ENCODE peak calls at places on chromosomes 13 and 19, in ten cellular contexts. F is ovary, L is heart right ventricle, T is cardiac muscle cell, R is choroid plexus epithelial cell, K is fibroblast of lung, C is uterus, B is fibroblast of pulmonary artery, J is fibroblast of mammary gland, P is right lobe of liver. O is an unnamed sample.

GRCh38 chr19:54137114-54137912 is at the start of gene CNOT3:
- DNase-seq in F (peak), L (peak), T (peak), R (peak), K (peak), C (peak), B (peak), J (peak), P (peak), O (peak)

GRCh38 chr13:49367640-49368431 is 76.0 kb downstream of the CAB39L start:
- DNase-seq in F (no peak), L (no peak), T (peak), R (peak), K (no peak), C (no peak), B (peak), J (no peak), P (no peak), O (no peak)

GRCh38 chr13:86581711-86582110 is 782.5 kb upstream of the SLITRK6 start:
- DNase-seq in F (no peak), L (no peak), T (no peak), R (peak), K (no peak), C (no peak), B (peak), J (peak), P (no peak), O (no peak)

GRCh38 chr13:44394649-44395048 is 21.0 kb downstream of the SERP2 start:
- DNase-seq in F (no peak), L (no peak), T (no peak), R (no peak), K (no peak), C (no peak), B (no peak), J (no peak), P (no peak), O (no peak)

GRCh38 chr13:60369242-60369641 is 27.8 kb upstream of the TDRD3 start:
- DNase-seq in F (no peak), L (no peak), T (peak), R (peak), K (no peak), C (no peak), B (peak), J (no peak), P (no peak), O (no peak)

GRCh38 chr13:47114030-47114429 is 217.2 kb upstream of the HTR2A start:
- DNase-seq in F (no peak), L (no peak), T (peak), R (peak), K (peak), C (no peak), B (peak), J (peak), P (no peak), O (no peak)

GRCh38 chr13:110465696-110466095 is 95.8 kb downstream of the RAB20 start:
- DNase-seq in F (no peak), L (no peak), T (no peak), R (no peak), K (no peak), C (no peak), B (no peak), J (no peak), P (no peak), O (no peak)

GRCh38 chr13:73179906-73180305 is 121.1 kb downstream of the KLF5 start:
- DNase-seq in F (no peak), L (no peak), T (no peak), R (peak), K (peak), C (no peak), B (no peak), J (no peak), P (no peak), O (no peak)

GRCh38 chr13:78604782-78605611 is 1.6 kb upstream of the POU4F1 start:
- DNase-seq in F (no peak), L (no peak), T (no peak), R (no peak), K (no peak), C (no peak), B (no peak), J (peak), P (no peak), O (no peak)

GRCh38 chr13:68369739-68370138 is 1139.6 kb upstream of the PCDH9 start:
- DNase-seq in F (no peak), L (no peak), T (no peak), R (no peak), K (no peak), C (no peak), B (no peak), J (no peak), P (no peak), O (no peak)

GRCh38 chr13:45040626-45041025 is 51.3 kb downstream of the GPALPP1 start:
- DNase-seq in F (no peak), L (no peak), T (no peak), R (no peak), K (peak), C (no peak), B (peak), J (peak), P (no peak), O (no peak)

GRCh38 chr13:50580684-50581305 is 262.7 kb downstream of the DLEU7 start:
- DNase-seq in F (no peak), L (peak), T (peak), R (peak), K (peak), C (no peak), B (peak), J (peak), P (no peak), O (no peak)

GRCh38 chr19:15184776-15185175 is 16.0 kb downstream of the NOTCH3 start:
- DNase-seq in F (no peak), L (no peak), T (no peak), R (no peak), K (no peak), C (no peak), B (no peak), J (no peak), P (no peak), O (no peak)

GRCh38 chr19:48444933-48445194 is 919 bp upstream of the GRWD1 start:
- DNase-seq in F (no peak), L (no peak), T (peak), R (no peak), K (no peak), C (no peak), B (no peak), J (no peak), P (no peak), O (no peak)
- H3K4me3 ChIP-seq in F (peak), L (peak), T (peak), R (peak), K (peak), C (no peak), B (peak), J (peak), P (peak), O (peak)

DNA sequence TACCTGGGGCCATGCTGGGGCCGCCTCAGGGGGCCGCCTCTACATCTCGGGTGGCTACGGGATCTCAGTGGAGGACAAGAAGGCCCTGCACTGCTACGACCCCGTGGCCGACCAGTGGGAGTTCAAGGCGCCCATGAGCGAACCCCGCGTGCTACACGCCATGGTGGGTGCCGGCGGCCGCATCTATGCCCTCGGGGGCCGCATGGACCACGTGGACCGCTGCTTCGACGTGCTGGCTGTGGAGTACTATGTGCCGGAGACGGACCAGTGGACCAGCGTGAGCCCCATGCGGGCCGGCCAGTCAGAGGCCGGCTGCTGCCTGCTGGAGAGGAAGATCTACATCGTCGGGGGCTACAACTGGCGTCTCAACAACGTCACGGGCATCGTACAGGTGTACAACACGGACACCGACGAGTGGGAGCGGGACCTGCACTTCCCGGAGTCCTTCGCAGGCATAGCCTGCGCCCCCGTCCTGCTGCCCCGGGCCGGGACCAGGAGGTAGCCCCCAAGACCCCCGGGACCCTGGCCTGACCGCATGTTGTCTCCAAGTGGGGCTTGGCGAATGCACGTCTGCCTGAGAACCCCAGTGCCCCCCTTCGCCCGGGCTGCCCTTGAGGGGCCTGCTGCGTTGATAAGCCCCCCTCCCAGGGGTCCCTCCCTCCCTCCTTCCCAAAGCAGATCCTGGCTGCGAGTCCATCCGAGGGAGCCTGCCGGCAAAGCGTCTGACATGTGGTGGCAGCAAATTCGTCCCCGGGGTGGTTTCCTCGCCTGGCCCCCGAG is 14.5 kb upstream of the CRTC1 start:
- DNase-seq in F (no peak), L (no peak), T (no peak), R (no peak), K (no peak), C (no peak), B (no peak), J (no peak), P (no peak), O (no peak)
- TF ChIP-seq CTCF in F (no peak), L (no peak), T (no peak), R (no peak), K (no peak), C (no peak), B (no peak), J (no peak), P (no peak), O (no peak)

GRCh38 chr19:3153286-3154230 is 17.7 kb downstream of the GNA15 start:
- DNase-seq in F (no peak), L (no peak), T (no peak), R (no peak), K (no peak), C (no peak), B (no peak), J (no peak), P (no peak), O (no peak)
- H3K4me3 ChIP-seq in F (no peak), L (no peak), T (no peak), R (no peak), K (no peak), C (no peak), B (no peak), J (no peak), P (no peak), O (no peak)

GRCh38 chr19:980133-980998 is 3.8 kb upstream of the WDR18 start:
- DNase-seq in F (no peak), L (no peak), T (peak), R (peak), K (no peak), C (no peak), B (no peak), J (peak), P (peak), O (no peak)
- TF ChIP-seq CTCF in F (no peak), L (no peak), T (no peak), R (no peak), K (no peak), C (no peak), B (no peak), J (no peak), P (no peak), O (no peak)

GRCh38 chr19:48683349-48683748 is 10.5 kb upstream of the NTN5 start:
- DNase-seq in F (peak), L (peak), T (peak), R (peak), K (peak), C (peak), B (peak), J (peak), P (no peak), O (no peak)
- H3K4me3 ChIP-seq in F (no peak), L (no peak), T (no peak), R (peak), K (no peak), C (no peak), B (no peak), J (peak), P (no peak), O (no peak)

GRCh38 chr13:98839826-98840769 is 87.6 kb upstream of the SLC15A1 start:
- DNase-seq in F (peak), L (peak), T (peak), R (peak), K (peak), C (peak), B (peak), J (peak), P (peak), O (no peak)
- TF ChIP-seq CTCF in F (peak), L (peak), T (peak), R (peak), K (peak), C (peak), B (peak), J (peak), P (peak), O (peak)

DNA sequence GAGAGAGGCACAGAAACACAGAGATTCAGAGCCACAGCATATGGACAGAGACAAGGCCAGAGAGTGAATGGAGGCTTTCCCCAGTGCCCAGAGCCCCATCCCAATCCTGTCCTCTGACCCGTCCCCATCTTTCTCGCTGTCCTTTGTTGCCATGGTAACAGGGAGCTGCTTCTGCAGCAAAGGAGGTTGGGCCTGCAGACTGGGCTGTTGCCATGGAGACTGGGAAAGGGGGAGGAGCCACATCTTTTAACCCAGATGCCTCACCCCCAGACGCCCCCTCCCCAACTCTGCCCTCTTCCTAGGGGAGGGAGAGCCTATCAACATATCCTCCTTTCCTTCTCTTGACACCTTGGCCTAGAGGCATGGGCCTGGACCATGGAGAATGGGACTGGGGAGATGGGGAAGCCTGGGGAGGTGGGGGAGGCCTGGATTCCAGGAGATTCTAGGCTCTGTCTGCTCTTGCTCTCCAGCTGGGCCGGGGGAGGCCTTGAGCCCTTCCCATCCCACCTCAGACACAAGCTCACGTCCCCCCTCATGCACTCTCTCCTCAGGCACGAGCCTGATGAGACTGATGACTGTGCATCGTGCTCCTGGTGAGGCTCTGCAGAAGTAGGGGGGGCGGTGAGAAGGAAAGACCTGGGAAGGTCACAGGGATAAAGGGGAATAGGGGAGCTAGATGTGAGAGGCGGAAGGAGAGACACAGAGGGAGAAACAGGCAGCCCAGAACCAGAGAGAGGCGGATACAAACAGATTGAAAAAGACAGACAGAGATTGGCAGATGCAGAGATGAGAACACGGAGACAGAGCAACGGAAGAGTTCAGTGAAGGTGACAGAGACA is 2.1 kb upstream of the ATP1A3 start:
- DNase-seq in F (no peak), L (no peak), T (no peak), R (no peak), K (no peak), C (no peak), B (no peak), J (no peak), P (no peak), O (no peak)
- H3K4me3 ChIP-seq in F (no peak), L (no peak), T (no peak), R (no peak), K (no peak), C (no peak), B (no peak), J (no peak), P (no peak), O (no peak)

GRCh38 chr19:10816691-10817090 is 19.3 kb downstream of the TMED1 start:
- DNase-seq in F (no peak), L (no peak), T (no peak), R (no peak), K (no peak), C (no peak), B (no peak), J (no peak), P (no peak), O (no peak)

GRCh38 chr19:10817291-10818038 is 18.5 kb downstream of the TMED1 start:
- DNase-seq in F (peak), L (peak), T (peak), R (peak), K (peak), C (peak), B (peak), J (peak), P (no peak), O (peak)

GRCh38 chr19:10818306-10819123 is 17.5 kb downstream of the TMED1 start:
- DNase-seq in F (no peak), L (no peak), T (no peak), R (no peak), K (no peak), C (no peak), B (no peak), J (no peak), P (no peak), O (no peak)

GRCh38 chr19:10819124-10820060 is 16.6 kb downstream of the TMED1 start:
- DNase-seq in F (no peak), L (no peak), T (no peak), R (no peak), K (no peak), C (no peak), B (no peak), J (no peak), P (no peak), O (no peak)

GRCh38 chr19:10820173-10820572 is 15.8 kb downstream of the TMED1 start:
- DNase-seq in F (no peak), L (no peak), T (no peak), R (no peak), K (no peak), C (no peak), B (no peak), J (no peak), P (no peak), O (no peak)
- TF ChIP-seq CTCF in F (no peak), L (peak), T (no peak), R (peak), K (no peak), C (no peak), B (peak), J (peak), P (peak), O (peak)

DNA sequence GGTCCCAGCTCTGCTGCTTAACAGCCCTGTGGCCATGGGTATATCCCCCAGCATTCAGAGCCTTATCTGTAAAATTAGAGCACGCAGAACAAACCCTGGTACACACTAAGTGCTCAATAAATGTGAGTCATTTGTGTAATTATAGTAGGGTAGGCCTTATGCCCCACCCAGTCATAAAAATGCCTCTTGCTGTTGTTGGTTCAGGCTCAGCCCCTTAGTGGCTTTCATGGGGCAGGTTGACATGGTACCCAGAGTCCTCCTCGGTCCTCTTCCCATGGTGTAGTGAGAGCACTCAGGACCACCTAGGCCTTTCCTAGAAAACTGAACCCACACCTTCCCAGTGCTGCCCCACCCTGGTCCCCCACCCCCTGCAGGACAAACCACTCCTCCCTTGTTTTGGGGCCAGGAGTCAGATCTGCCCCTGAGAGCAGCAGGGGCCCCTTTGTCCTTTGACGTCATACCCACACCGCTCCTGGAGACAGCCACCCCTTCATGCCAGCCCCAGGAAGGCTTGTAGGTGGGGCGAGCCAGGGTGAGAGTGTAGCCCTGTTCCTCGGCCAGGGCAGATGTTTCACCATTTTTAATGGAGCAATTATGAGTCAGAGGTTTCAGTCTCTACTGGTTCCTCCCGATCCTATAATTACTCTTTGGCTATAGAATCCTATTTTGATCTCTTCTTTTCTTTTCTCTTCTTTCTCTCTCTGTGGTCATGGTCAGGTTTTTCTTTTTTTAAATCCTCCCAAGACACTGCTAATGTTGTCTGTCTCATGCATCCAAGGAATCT is 36.8 kb downstream of the ACTN4 start:
- DNase-seq in F (peak), L (no peak), T (peak), R (peak), K (peak), C (peak), B (peak), J (peak), P (no peak), O (peak)
- H3K4me3 ChIP-seq in F (no peak), L (no peak), T (no peak), R (no peak), K (no peak), C (no peak), B (no peak), J (peak), P (no peak), O (no peak)

DNA sequence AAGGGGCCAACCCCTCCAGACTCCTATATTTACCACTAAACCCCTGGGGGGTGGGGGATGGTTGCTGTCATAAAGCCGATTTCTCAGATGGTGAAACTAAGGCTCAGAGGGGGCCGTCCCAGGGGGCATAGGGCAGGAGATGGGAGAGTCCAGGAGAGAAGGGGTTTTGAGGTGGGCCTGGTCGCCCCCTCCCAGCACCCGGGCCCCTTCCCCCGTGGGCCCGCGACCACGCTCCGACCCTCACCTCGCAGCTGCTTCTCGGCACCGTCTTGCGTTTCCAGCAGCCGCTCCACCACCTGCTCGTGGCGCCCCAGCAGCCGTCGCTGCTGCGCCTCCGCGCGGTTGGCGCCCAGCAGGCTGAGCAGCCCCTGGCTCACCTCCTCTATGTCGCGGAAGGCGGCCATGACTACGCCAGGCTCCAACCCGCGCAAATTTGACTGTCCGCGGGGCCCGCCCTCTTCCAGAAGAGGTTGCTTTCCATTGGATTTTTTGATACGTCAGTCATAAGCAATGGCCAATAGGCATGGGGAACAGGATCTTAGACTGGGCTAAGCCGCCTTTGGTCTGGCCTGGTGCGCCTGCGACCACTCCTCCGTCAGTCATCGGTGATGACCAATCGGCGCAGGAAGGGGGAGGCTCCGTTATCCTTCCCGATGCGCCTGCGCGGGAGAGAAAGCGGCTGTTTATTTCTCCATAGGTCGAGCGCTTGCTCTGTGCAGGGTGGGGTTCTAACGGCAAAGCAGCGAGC is at the start of gene SPC24:
- DNase-seq in F (peak), L (peak), T (peak), R (peak), K (peak), C (peak), B (peak), J (peak), P (peak), O (peak)
- TF ChIP-seq CTCF in F (no peak), L (peak), T (no peak), R (no peak), K (no peak), C (no peak), B (no peak), J (no peak), P (no peak), O (no peak)